ENCODE peak calls at places on chromosomes 5 and 9, in nine cellular contexts. U is HL-60; N is CD8-positive, alpha-beta T cell; W is ascending aorta; X is cardiac fibroblast; G is C1 segment of cervical spinal cord; I is activated CD4-positive, alpha-beta T cell treated with anti-CD3 and anti-CD28 coated beads, Interleukin-2, amount 50 U/mL, for 4 hours; Y is kidney epithelial cell; P is effector memory CD8-positive, alpha-beta T cell. O is an unnamed sample.

GRCh38 chr5:136013559-136013958 is 15.2 kb upstream of the TGFBI start:
- DNase-seq in G (no peak), P (no peak), N (no peak), X (no peak), I (no peak), W (no peak), Y (no peak), U (no peak), O (no peak)

GRCh38 chr5:133489632-133490031 is 122.7 kb downstream of the FSTL4 start:
- DNase-seq in N (no peak), I (no peak), X (no peak), W (no peak), U (no peak), G (no peak), P (no peak), Y (no peak), O (no peak)

GRCh38 chr5:159179556-159180305 is 29.6 kb downstream of the RNF145 start:
- DNase-seq in G (no peak), P (no peak), U (no peak), N (no peak), I (no peak), Y (no peak), X (no peak), W (no peak), O (no peak)

GRCh38 chr5:149129181-149129580 is 12.1 kb upstream of the ABLIM3 start:
- DNase-seq in U (no peak), X (no peak), G (no peak), I (no peak), Y (no peak), N (no peak), W (no peak), P (no peak), O (no peak)

GRCh38 chr5:60540855-60541805 is 158.8 kb downstream of the DEPDC1B start:
- DNase-seq in I (no peak), X (peak; percentile 74), N (no peak), W (no peak), U (no peak), P (no peak), Y (no peak), G (no peak), O (no peak)

GRCh38 chr5:115298811-115299210 is 2.4 kb upstream of the CCDC112 start:
- DNase-seq in N (no peak), P (no peak), W (no peak), G (no peak), U (no peak), I (no peak), X (no peak), Y (no peak), O (no peak)

GRCh38 chr5:15384581-15384980 is 115.4 kb upstream of the FBXL7 start:
- DNase-seq in Y (no peak), W (no peak), G (no peak), X (no peak), U (no peak), I (no peak), N (no peak), P (no peak), O (no peak)

GRCh38 chr9:97357056-97357455 is 49.6 kb downstream of the CCDC180 start:
- DNase-seq in N (no peak), U (no peak), X (no peak), P (no peak), G (no peak), I (no peak), W (no peak), Y (no peak), O (no peak)

GRCh38 chr9:6073731-6074130 is 58.3 kb upstream of the RANBP6 start:
- DNase-seq in W (no peak), N (no peak), P (no peak), I (no peak), U (no peak), X (no peak), G (no peak), Y (no peak), O (no peak)

GRCh38 chr5:142542906-142543305 is 143.0 kb downstream of the FGF1 start:
- DNase-seq in U (no peak), W (no peak), P (no peak), X (peak; percentile 83), I (no peak), N (no peak), G (no peak), Y (no peak), O (no peak)

O was measured in CD4-positive, alpha-beta memory T cell.